ENCODE peak calls at places on chromosomes 16 and 17, in four cellular contexts. M is WTC11, Z is K562, H is HEK293T. L is an unnamed sample.

GRCh38 chr17:57603978-57604377 is 141.1 kb downstream of the CCDC182 start:
- DNase-seq in Z (no peak), H (no peak), M (no peak), L (no peak)

GRCh38 chr17:16444258-16444886 is 29.0 kb downstream of the TRPV2 start:
- DNase-seq in Z (peak), H (no peak), M (no peak), L (no peak)

GRCh38 chr16:81601601-81602251 is 157.1 kb downstream of the CMIP start:
- DNase-seq in H (no peak), M (no peak), Z (no peak), L (no peak)

GRCh38 chr16:79097090-79097489 is 503.4 kb downstream of the MAF start:
- DNase-seq in H (no peak), Z (no peak), M (no peak), L (no peak)

GRCh38 chr17:71975331-71975801 is 145.5 kb upstream of the SOX9 start:
- DNase-seq in H (no peak), M (no peak), Z (no peak), L (no peak)

GRCh38 chr16:67730326-67730725 is 11.2 kb upstream of the GFOD2 start:
- DNase-seq in Z (no peak), M (no peak), H (no peak), L (no peak)

GRCh38 chr16:54926166-54926838 is 4.4 kb upstream of the IRX5 start:
- DNase-seq in H (no peak), M (no peak), Z (no peak), L (no peak)

GRCh38 chr17:42361781-42362186 is 26.5 kb downstream of the STAT3 start:
- DNase-seq in Z (no peak), M (no peak), H (no peak), L (peak)

GRCh38 chr17:3026125-3026855 is 37.1 kb downstream of the OR1D5 start:
- DNase-seq in H (no peak), Z (no peak), M (no peak), L (no peak)

GRCh38 chr17:67051155-67051538 is 6.8 kb downstream of the CACNG1 start:
- DNase-seq in H (no peak), Z (no peak), M (no peak), L (no peak)

GRCh38 chr17:48624118-48624517 is 2.0 kb downstream of the HOXB9 start:
- DNase-seq in M (no peak), Z (no peak), H (no peak), L (no peak)

GRCh38 chr16:57186630-57187507 is 740 bp downstream of the RSPRY1 start:
- DNase-seq in M (no peak), Z (peak), H (peak), L (peak)

GRCh38 chr16:79163666-79164377 is 436.7 kb downstream of the MAF start:
- DNase-seq in H (no peak), Z (no peak), M (no peak), L (no peak)

GRCh38 chr17:45279898-45280297 is 18.0 kb upstream of the SPATA32 start:
- DNase-seq in M (no peak), Z (no peak), H (no peak), L (no peak)

GRCh38 chr17:56426901-56427300 is 166.6 kb upstream of the NOG start:
- DNase-seq in Z (no peak), M (no peak), H (no peak), L (no peak)

GRCh38 chr16:80680839-80681238 is 123.6 kb downstream of the CDYL2 start:
- DNase-seq in M (no peak), H (no peak), Z (no peak), L (no peak)

GRCh38 chr17:71085238-71086033 is 916.1 kb downstream of the KCNJ2 start:
- DNase-seq in Z (peak), M (peak), H (peak), L (peak)

GRCh38 chr16:77931058-77931457 is 91.3 kb upstream of the CLEC3A start:
- DNase-seq in Z (no peak), H (no peak), M (no peak), L (no peak)

GRCh38 chr16:19281246-19281645 is 4.3 kb upstream of the CLEC19A start:
- DNase-seq in M (no peak), Z (peak), H (no peak), L (no peak)

GRCh38 chr16:22073350-22073749 is 19.0 kb upstream of the VWA3A start:
- DNase-seq in H (no peak), M (no peak), Z (no peak), L (no peak)

GRCh38 chr17:9768381-9768934 is 22.9 kb downstream of the DHRS7C start:
- DNase-seq in Z (peak), H (peak), M (no peak), L (peak)

GRCh38 chr17:41456206-41456605 is 11.0 kb downstream of the KRT32 start:
- DNase-seq in H (no peak), Z (no peak), M (peak), L (peak)

GRCh38 chr16:3761375-3762079 is 44.2 kb upstream of the TRAP1 start:
- DNase-seq in Z (no peak), M (no peak), H (no peak), L (no peak)

GRCh38 chr17:37788531-37788930 is 43.7 kb upstream of the HNF1B start:
- DNase-seq in H (no peak), M (no peak), Z (no peak), L (no peak)

GRCh38 chr17:43092891-43093290 is 32.3 kb downstream of the BRCA1 start:
- DNase-seq in M (no peak), H (no peak), Z (no peak), L (no peak)

GRCh38 chr16:1631931-1632637 is 19.9 kb downstream of the CRAMP1 start:
- DNase-seq in Z (no peak), M (no peak), H (no peak), L (no peak)

GRCh38 chr17:9299695-9300094 is 275.9 kb downstream of the STX8 start:
- DNase-seq in H (no peak), M (no peak), Z (no peak), L (no peak)

GRCh38 chr16:87926246-87927194 is 9.8 kb downstream of the CA5A start:
- DNase-seq in M (no peak), H (no peak), Z (no peak), L (no peak)
- TF ChIP-seq ELF4 in M (no peak), H (no peak), Z (no peak), L (no peak)

GRCh38 chr17:64509179-64509578 is 2.4 kb downstream of the CEP95 start:
- DNase-seq in Z (no peak), M (no peak), H (no peak), L (no peak)

GRCh38 chr17:64508683-64509082 is 1.9 kb downstream of the CEP95 start:
- DNase-seq in M (no peak), Z (no peak), H (no peak), L (no peak)

GRCh38 chr17:64506576-64507417 is at the start of gene CEP95:
- DNase-seq in H (no peak), M (peak), Z (peak), L (peak)

GRCh38 chr17:64506201-64506575 is at the start of gene DDX5:
- DNase-seq in H (peak), M (peak), Z (peak), L (peak)

DNA sequence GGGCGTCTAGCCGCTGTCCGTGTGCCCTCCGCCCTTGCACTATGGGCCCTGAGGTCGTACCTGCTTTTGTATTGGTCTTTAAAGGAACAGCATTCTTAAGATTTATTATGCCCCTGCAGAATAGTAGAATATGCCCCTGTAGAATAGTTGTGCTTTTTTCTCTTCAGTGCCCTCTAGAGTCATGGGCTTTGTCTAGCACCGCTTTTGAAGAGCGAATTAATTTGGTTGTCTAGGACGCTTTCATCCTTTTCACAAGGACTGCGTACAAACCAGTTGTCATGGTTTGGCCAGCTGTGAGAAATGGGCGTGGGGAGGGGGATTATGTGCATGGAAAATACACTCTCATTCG is 615 bp downstream of the CEP95 start:
- DNase-seq in Z (peak), H (peak), M (no peak), L (peak)
- TF ChIP-seq ELF4 in Z (no peak), H (no peak), M (no peak), L (no peak)

GRCh38 chr17:32015245-32016013 is 8.2 kb downstream of the LRRC37B start:
- DNase-seq in Z (no peak), M (no peak), H (peak), L (no peak)
- TF ChIP-seq ELF4 in Z (no peak), M (no peak), H (no peak), L (no peak)

DNA sequence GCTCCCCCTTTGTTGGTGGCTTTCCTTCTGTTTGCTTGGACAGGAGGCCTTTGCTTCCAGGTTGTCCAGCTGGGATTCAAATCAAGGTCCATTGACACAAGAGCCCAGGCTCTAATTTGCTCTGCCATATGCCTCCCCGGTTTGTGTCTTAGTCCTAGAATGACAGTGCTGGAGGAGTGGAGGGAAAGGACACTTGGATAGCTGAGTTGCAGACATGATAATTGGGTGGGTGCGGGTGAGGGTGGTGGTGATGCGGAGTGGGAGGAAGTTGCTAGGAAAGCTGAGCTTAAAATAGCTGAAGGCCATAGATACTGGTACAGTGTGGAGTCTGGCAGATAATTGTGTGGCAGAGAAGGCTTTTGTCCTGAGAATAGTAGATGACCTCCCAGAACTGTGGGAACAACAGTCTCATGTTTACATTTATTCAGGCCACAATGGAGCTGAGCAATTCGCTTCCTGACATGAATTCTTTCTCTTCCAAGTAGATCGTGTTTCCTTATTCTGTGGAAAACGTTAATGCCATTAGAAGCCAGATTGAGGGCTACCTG is 23.8 kb downstream of the SEC14L1 start:
- DNase-seq in Z (peak), H (no peak), M (no peak), L (peak)
- TF ChIP-seq ELF4 in Z (no peak), H (no peak), M (no peak), L (no peak)